ENCODE peak calls at places on chromosome 21, in five cellular contexts. T is psoas muscle, B is WTC11, I is GM23338, L is uterus. A is an unnamed sample.

GRCh38 chr21:28699591-28700259 is 293.0 kb downstream of the LTN1 start:
- DNase-seq in T (no peak), B (no peak), I (no peak), L (no peak), A (no peak)

GRCh38 chr21:43287974-43288755 is 119.4 kb downstream of the CRYAA start:
- DNase-seq in T (no peak), B (no peak), I (no peak), L (no peak), A (no peak)

GRCh38 chr21:43315244-43316137 is 111.4 kb downstream of the SIK1 start:
- DNase-seq in T (peak), B (no peak), I (no peak), L (no peak), A (no peak)

GRCh38 chr21:16767201-16767600 is 745.6 kb upstream of the CXADR start:
- DNase-seq in T (no peak), B (no peak), I (no peak), L (no peak), A (no peak)

GRCh38 chr21:24046816-24047443 is 1560.4 kb downstream of the MRPL39 start:
- DNase-seq in T (no peak), B (no peak), I (no peak), L (no peak), A (no peak)

GRCh38 chr21:21007606-21008005 is 9.4 kb downstream of the NCAM2 start:
- DNase-seq in T (no peak), B (no peak), I (no peak), L (no peak), A (no peak)

GRCh38 chr21:32130031-32130891 is 148.6 kb downstream of the MIS18A start:
- DNase-seq in T (no peak), B (no peak), I (no peak), L (no peak), A (no peak)

GRCh38 chr21:32448803-32449594 is 36.5 kb downstream of the EVA1C start:
- DNase-seq in T (no peak), B (no peak), I (no peak), L (no peak), A (no peak)

GRCh38 chr21:33578214-33578613 is 10.3 kb downstream of the DONSON start:
- DNase-seq in T (no peak), B (no peak), I (no peak), L (no peak), A (no peak)

GRCh38 chr21:18350216-18350615 is 53.4 kb downstream of the TMPRSS15 start:
- DNase-seq in T (no peak), B (no peak), I (no peak), L (no peak), A (no peak)

GRCh38 chr21:44317241-44317782 is 17.5 kb downstream of the PFKL start:
- DNase-seq in T (no peak), B (no peak), I (no peak), L (no peak), A (no peak)

GRCh38 chr21:33070921-33071877 is 1.3 kb downstream of the OLIG1 start:
- DNase-seq in T (no peak), B (peak), I (peak), L (no peak), A (peak)

GRCh38 chr21:15192243-15192642 is 127.4 kb upstream of the NRIP1 start:
- DNase-seq in T (no peak), B (no peak), I (no peak), L (no peak), A (no peak)

GRCh38 chr21:39319814-39320332 is 6.4 kb upstream of the BRWD1 start:
- DNase-seq in T (no peak), B (no peak), I (no peak), L (no peak), A (no peak)

GRCh38 chr21:35643176-35643575 is 417.1 kb downstream of the SETD4 start:
- DNase-seq in T (no peak), B (no peak), I (no peak), L (no peak), A (peak)

GRCh38 chr21:39556176-39556575 is 56.6 kb upstream of the B3GALT5 start:
- DNase-seq in T (no peak), B (peak), I (peak), L (no peak), A (no peak)

GRCh38 chr21:32340863-32341848 is 42.5 kb downstream of the MRAP start:
- DNase-seq in T (no peak), B (no peak), I (no peak), L (no peak), A (no peak)

GRCh38 chr21:25350056-25350455 is 257.2 kb downstream of the MRPL39 start:
- DNase-seq in T (no peak), B (peak), I (peak), L (no peak), A (peak)

GRCh38 chr21:30444204-30444603 is 4.1 kb downstream of the KRTAP15-1 start:
- DNase-seq in T (no peak), B (peak), I (peak), L (no peak), A (peak)

GRCh38 chr21:26351661-26352060 is 181.1 kb upstream of the APP start:
- DNase-seq in T (no peak), B (no peak), I (no peak), L (no peak), A (no peak)

GRCh38 chr21:42112857-42113256 is 41.7 kb downstream of the UMODL1 start:
- DNase-seq in T (peak), B (no peak), I (no peak), L (no peak), A (no peak)
- TF ChIP-seq CTCF in T (no peak), B (no peak), I (no peak), L (no peak), A (no peak)

GRCh38 chr21:38269567-38269917 is 12.8 kb downstream of the KCNJ15 start:
- DNase-seq in T (no peak), B (no peak), I (peak), L (no peak), A (no peak)
- TF ChIP-seq CTCF in T (no peak), B (no peak), I (no peak), L (no peak), A (no peak)

GRCh38 chr21:34635307-34635706 is 20.4 kb upstream of the RCAN1 start:
- DNase-seq in T (no peak), B (peak), I (peak), L (no peak), A (peak)
- TF ChIP-seq CTCF in T (peak), B (peak), I (peak), L (no peak), A (no peak)

GRCh38 chr21:37563641-37564340 is 197.2 kb downstream of the DYRK1A start:
- DNase-seq in T (peak), B (peak), I (peak), L (peak), A (peak)
- TF ChIP-seq CTCF in T (peak), B (no peak), I (peak), L (peak), A (no peak)

GRCh38 chr21:45443595-45444181 is 38.7 kb downstream of the COL18A1 start:
- DNase-seq in T (peak), B (no peak), I (no peak), L (no peak), A (no peak)
- TF ChIP-seq CTCF in T (no peak), B (no peak), I (peak), L (no peak), A (no peak)

A was measured in endothelial cell.